ENCODE peak calls at places on chromosome 4, in nine cellular contexts. U is GM04504; N is T-cell; I is stimulated activated CD4-positive, alpha-beta T cell treated with anti-CD3 and anti-CD28 coated beads, Interleukin-1b, Interleukin-23, amount 100 ng/mL, for 1 hour; W is B cell; L is iPS-NIHi11; H is GDM1; D is activated CD4-positive, alpha-beta T cell treated with anti-CD3 and anti-CD28 coated beads, Interleukin-2, amount 50 U/mL, for 4 hours; S is Right ventricle myocardium superior. R is an unnamed sample.

GRCh38 chr4:188002346-188002745 is 6.8 kb downstream of the ZFP42 start:
- DNase-seq in U (no peak), N (no peak), I (no peak), W (no peak), L (no peak), H (no peak), D (no peak), S (no peak), R (no peak)

GRCh38 chr4:66911898-66912297 is 633.4 kb downstream of the CENPC start:
- DNase-seq in U (no peak), N (no peak), I (no peak), W (no peak), L (no peak), H (no peak), D (no peak), S (no peak), R (no peak)

GRCh38 chr4:102036619-102037376 is 246.3 kb downstream of the BANK1 start:
- DNase-seq in U (peak; percentile 40), N (no peak), I (no peak), W (no peak), L (no peak), H (no peak), D (no peak), S (no peak), R (peak; percentile 70)

GRCh38 chr4:24032371-24032989 is 142.6 kb upstream of the PPARGC1A start:
- DNase-seq in U (peak; percentile 6), N (no peak), I (no peak), W (no peak), L (peak; percentile 28), H (no peak), D (no peak), S (peak; percentile 40), R (no peak)

GRCh38 chr4:136400829-136401228 is 1131.5 kb downstream of the PCDH18 start:
- DNase-seq in U (no peak), N (no peak), I (no peak), W (no peak), L (peak; percentile 32), H (no peak), D (no peak), S (no peak), R (no peak)

GRCh38 chr4:53545238-53545637 is 46.0 kb downstream of the LNX1 start:
- DNase-seq in U (no peak), N (no peak), I (no peak), W (no peak), L (no peak), H (no peak), D (no peak), S (no peak), R (no peak)

GRCh38 chr4:184439856-184440592 is 34.3 kb downstream of the IRF2 start:
- DNase-seq in U (no peak), N (no peak), I (no peak), W (no peak), L (no peak), H (no peak), D (no peak), S (no peak), R (peak; percentile 49)

GRCh38 chr4:43274376-43274775 is 381.9 kb downstream of the GRXCR1 start:
- DNase-seq in U (no peak), N (no peak), I (no peak), W (no peak), L (no peak), H (no peak), D (no peak), S (no peak), R (no peak)

GRCh38 chr4:6195602-6196319 is 4.6 kb downstream of the JAKMIP1 start:
- DNase-seq in U (no peak), N (no peak), I (no peak), W (no peak), L (no peak), H (no peak), D (no peak), S (no peak), R (no peak)

GRCh38 chr4:141375855-141376254 is 155.2 kb downstream of the ZNF330 start:
- DNase-seq in U (peak; percentile 71), N (no peak), I (no peak), W (no peak), L (peak; percentile 61), H (no peak), D (no peak), S (no peak), R (peak; percentile 78)

GRCh38 chr4:128524311-128524710 is 236.7 kb upstream of the PGRMC2 start:
- DNase-seq in U (peak; percentile 70), N (no peak), I (no peak), W (no peak), L (peak; percentile 44), H (no peak), D (no peak), S (peak; percentile 50), R (peak; percentile 76)

GRCh38 chr4:143531773-143532491 is 18.4 kb downstream of the SMARCA5 start:
- DNase-seq in U (no peak), N (no peak), I (no peak), W (no peak), L (no peak), H (no peak), D (no peak), S (no peak), R (no peak)